ENCODE peak calls at places on chromosomes 3 and 15, in six cellular contexts. One of them, this sample, is unnamed. For H3K9me3 and H3K36me3, the result is how much of the 10 kb centered on the place peaks cover.

GRCh38 chr15:39156636-39157255 is 424.1 kb upstream of the THBS1 start:
- DNase-seq in tibial artery: peak
- DNase-seq in cardiac muscle cell: peak
- DNase-seq in tibial nerve: peak
- DNase-seq in endodermal cell: no peak
- DNase-seq in GM23248: no peak
- DNase-seq in this sample: no peak

GRCh38 chr15:66573719-66574641 is 8.2 kb upstream of the LCTL start:
- DNase-seq in tibial artery: no peak
- DNase-seq in endodermal cell: peak
- DNase-seq in tibial nerve: no peak
- DNase-seq in cardiac muscle cell: peak
- DNase-seq in GM23248: peak
- DNase-seq in this sample: no peak

GRCh38 chr3:178001670-178002101 is 534.5 kb upstream of the KCNMB2 start:
- DNase-seq in tibial artery: no peak
- DNase-seq in endodermal cell: no peak
- DNase-seq in cardiac muscle cell: peak
- DNase-seq in tibial nerve: no peak
- DNase-seq in GM23248: no peak
- DNase-seq in this sample: no peak

GRCh38 chr15:40240619-40241304 is 1.9 kb downstream of the PAK6 start:
- DNase-seq in tibial nerve: no peak
- DNase-seq in GM23248: no peak
- DNase-seq in endodermal cell: peak
- DNase-seq in tibial artery: no peak
- DNase-seq in cardiac muscle cell: no peak
- DNase-seq in this sample: peak

GRCh38 chr15:69059170-69059943 is 44.9 kb downstream of the NOX5 start:
- DNase-seq in endodermal cell: peak
- DNase-seq in cardiac muscle cell: peak
- DNase-seq in GM23248: peak
- DNase-seq in tibial nerve: peak
- DNase-seq in tibial artery: peak
- DNase-seq in this sample: peak

GRCh38 chr3:128584412-128585020 is 66.1 kb downstream of the RPN1 start:
- DNase-seq in tibial artery: peak
- DNase-seq in cardiac muscle cell: peak
- DNase-seq in GM23248: peak
- DNase-seq in tibial nerve: peak
- DNase-seq in endodermal cell: peak
- DNase-seq in this sample: peak

GRCh38 chr15:69094124-69095030 is 66.1 kb upstream of the GLCE start:
- DNase-seq in tibial nerve: no peak
- DNase-seq in GM23248: no peak
- DNase-seq in tibial artery: no peak
- DNase-seq in cardiac muscle cell: no peak
- DNase-seq in endodermal cell: no peak
- DNase-seq in this sample: no peak

GRCh38 chr3:9400626-9401025 is 3.2 kb downstream of the SETD5 start:
- DNase-seq in tibial nerve: no peak
- DNase-seq in cardiac muscle cell: no peak
- DNase-seq in GM23248: peak
- DNase-seq in tibial artery: no peak
- DNase-seq in endodermal cell: no peak
- DNase-seq in this sample: no peak

GRCh38 chr3:78645628-78646310 is 1122.0 kb downstream of the ROBO1 start:
- DNase-seq in tibial artery: no peak
- DNase-seq in endodermal cell: no peak
- DNase-seq in cardiac muscle cell: peak
- DNase-seq in GM23248: peak
- DNase-seq in tibial nerve: no peak
- DNase-seq in this sample: no peak

GRCh38 chr3:6113338-6113737 is 747.6 kb upstream of the GRM7 start:
- DNase-seq in tibial nerve: no peak
- DNase-seq in tibial artery: no peak
- DNase-seq in GM23248: no peak
- DNase-seq in cardiac muscle cell: no peak
- DNase-seq in endodermal cell: no peak
- DNase-seq in this sample: no peak

GRCh38 chr3:185188816-185189215 is 36.0 kb upstream of the C3orf70 start:
- DNase-seq in cardiac muscle cell: no peak
- DNase-seq in tibial artery: no peak
- DNase-seq in tibial nerve: no peak
- DNase-seq in endodermal cell: no peak
- DNase-seq in GM23248: no peak
- DNase-seq in this sample: no peak

GRCh38 chr15:68797589-68798377 is 22.9 kb downstream of the ANP32A start:
- DNase-seq in tibial nerve: no peak
- DNase-seq in endodermal cell: no peak
- DNase-seq in GM23248: no peak
- DNase-seq in tibial artery: no peak
- DNase-seq in cardiac muscle cell: no peak
- DNase-seq in this sample: no peak

GRCh38 chr3:128426128-128426921 is 40.4 kb downstream of the DNAJB8 start:
- DNase-seq in tibial nerve: no peak
- DNase-seq in tibial artery: no peak
- DNase-seq in GM23248: peak
- DNase-seq in endodermal cell: peak
- DNase-seq in cardiac muscle cell: peak
- DNase-seq in this sample: peak

GRCh38 chr3:15049584-15049983 is 15.5 kb downstream of the MRPS25 start:
- DNase-seq in cardiac muscle cell: no peak
- DNase-seq in tibial artery: no peak
- DNase-seq in GM23248: no peak
- DNase-seq in endodermal cell: no peak
- DNase-seq in tibial nerve: no peak
- DNase-seq in this sample: no peak

GRCh38 chr3:55615039-55615693 is 128.1 kb upstream of the WNT5A start:
- DNase-seq in GM23248: no peak
- DNase-seq in cardiac muscle cell: no peak
- DNase-seq in tibial nerve: no peak
- DNase-seq in tibial artery: no peak
- DNase-seq in endodermal cell: peak
- DNase-seq in this sample: no peak

GRCh38 chr3:59106085-59106629 is 56.3 kb upstream of the CFAP20DC start:
- DNase-seq in tibial nerve: no peak
- DNase-seq in GM23248: no peak
- DNase-seq in cardiac muscle cell: no peak
- DNase-seq in tibial artery: no peak
- DNase-seq in endodermal cell: no peak
- DNase-seq in this sample: no peak

GRCh38 chr15:77419050-77419835 is 661 bp downstream of the PEAK1 start:
- DNase-seq in cardiac muscle cell: peak
- DNase-seq in GM23248: peak
- DNase-seq in tibial nerve: no peak
- DNase-seq in tibial artery: peak
- DNase-seq in endodermal cell: peak
- DNase-seq in this sample: peak

GRCh38 chr15:57158997-57159668 is 217.2 kb upstream of the CGNL1 start:
- DNase-seq in endodermal cell: no peak
- DNase-seq in tibial artery: no peak
- DNase-seq in GM23248: no peak
- DNase-seq in tibial nerve: no peak
- DNase-seq in cardiac muscle cell: no peak
- DNase-seq in this sample: no peak

GRCh38 chr3:114408763-114409162 is 114.9 kb downstream of the TIGIT start:
- DNase-seq in tibial nerve: no peak
- DNase-seq in tibial artery: no peak
- DNase-seq in endodermal cell: no peak
- DNase-seq in cardiac muscle cell: no peak
- DNase-seq in GM23248: peak
- DNase-seq in this sample: peak

GRCh38 chr3:114411292-114411691 is 117.5 kb downstream of the TIGIT start:
- DNase-seq in GM23248: peak
- DNase-seq in cardiac muscle cell: peak
- DNase-seq in tibial artery: no peak
- DNase-seq in tibial nerve: no peak
- DNase-seq in endodermal cell: no peak
- DNase-seq in this sample: no peak

GRCh38 chr3:114409291-114409690 is 115.5 kb downstream of the TIGIT start:
- DNase-seq in tibial nerve: no peak
- DNase-seq in tibial artery: no peak
- DNase-seq in GM23248: peak
- DNase-seq in endodermal cell: no peak
- DNase-seq in cardiac muscle cell: no peak
- DNase-seq in this sample: no peak

GRCh38 chr3:114417265-114417664 is 123.4 kb downstream of the TIGIT start:
- DNase-seq in tibial artery: no peak
- DNase-seq in GM23248: no peak
- DNase-seq in cardiac muscle cell: peak
- DNase-seq in tibial nerve: no peak
- DNase-seq in endodermal cell: no peak
- DNase-seq in this sample: no peak

DNA sequence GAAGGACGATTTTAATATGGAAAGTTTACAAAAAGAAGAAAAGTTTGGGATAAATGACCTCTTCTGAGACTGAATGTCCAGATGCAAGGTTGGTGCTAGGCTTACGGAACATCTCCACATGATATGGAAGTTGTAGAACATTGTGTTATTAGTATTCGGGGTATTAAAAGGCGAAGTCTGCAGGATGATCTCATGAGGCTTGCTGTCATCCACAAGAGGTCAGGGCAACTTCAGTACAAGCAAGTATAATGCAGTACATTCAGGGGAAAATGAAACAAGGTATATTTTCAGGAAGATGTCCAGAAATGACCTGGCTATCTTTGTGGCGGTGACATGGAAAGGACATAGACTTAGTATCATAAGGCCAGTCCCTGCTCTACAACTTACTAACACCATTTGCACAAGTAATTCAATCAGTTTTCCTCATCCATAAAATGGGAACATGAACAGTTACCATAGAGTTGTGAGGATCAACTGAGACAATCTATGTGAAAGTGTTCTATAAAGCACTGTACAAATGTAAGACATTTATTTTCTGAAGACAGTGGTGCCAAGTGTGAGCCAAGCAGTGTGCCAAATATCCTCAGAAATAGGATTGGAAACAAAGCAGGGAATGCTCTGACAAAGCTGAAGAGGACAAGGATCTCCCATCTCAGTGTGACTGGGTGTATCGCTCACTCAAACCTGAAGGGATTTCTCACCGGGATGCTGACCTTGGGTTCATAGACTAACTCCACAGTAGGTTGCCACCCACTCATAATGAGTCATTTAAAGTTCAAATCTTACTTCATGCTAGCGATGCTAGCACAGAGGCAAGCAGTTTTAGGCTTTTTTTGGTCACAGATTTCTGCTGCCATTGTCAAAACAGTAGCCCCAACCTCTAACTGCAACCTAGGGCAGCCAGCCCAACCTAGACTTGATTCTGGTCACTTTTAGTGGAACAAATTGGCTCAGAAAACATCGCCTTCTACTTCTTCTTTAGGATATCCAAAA is 118.3 kb downstream of the TIGIT start:
- DNase-seq in cardiac muscle cell: peak
- DNase-seq in tibial nerve: no peak
- DNase-seq in endodermal cell: no peak
- DNase-seq in tibial artery: no peak
- DNase-seq in GM23248: peak
- DNase-seq in this sample: peak
- H3K4me3 ChIP-seq in cardiac muscle cell: no peak
- H3K4me3 ChIP-seq in tibial nerve: no peak
- H3K4me3 ChIP-seq in endodermal cell: no peak
- H3K4me3 ChIP-seq in tibial artery: no peak
- H3K4me3 ChIP-seq in GM23248: peak
- H3K4me3 ChIP-seq in this sample: no peak

DNA sequence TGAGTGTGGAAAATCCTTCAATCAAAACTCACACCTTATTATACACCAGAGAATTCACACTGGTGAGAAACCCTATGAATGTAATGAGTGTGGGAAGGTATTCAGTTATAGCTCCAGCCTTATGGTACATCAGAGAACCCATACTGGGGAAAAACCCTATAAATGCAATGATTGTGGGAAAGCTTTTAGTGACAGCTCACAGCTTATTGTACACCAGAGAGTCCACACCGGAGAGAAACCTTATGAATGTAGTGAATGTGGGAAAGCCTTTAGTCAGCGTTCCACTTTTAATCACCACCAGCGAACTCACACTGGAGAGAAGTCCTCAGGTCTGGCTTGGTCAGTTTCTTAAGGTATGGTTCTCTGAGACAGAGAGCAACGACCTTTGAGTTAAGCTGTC is 13.7 kb upstream of the ZNF660 start:
- DNase-seq in tibial artery: no peak
- DNase-seq in GM23248: no peak
- DNase-seq in cardiac muscle cell: no peak
- DNase-seq in endodermal cell: no peak
- DNase-seq in tibial nerve: no peak
- DNase-seq in this sample: no peak
- H3K9me3 ChIP-seq in tibial artery: under half
- H3K9me3 ChIP-seq in GM23248: under half
- H3K9me3 ChIP-seq in cardiac muscle cell: under half
- H3K9me3 ChIP-seq in endodermal cell: under half
- H3K9me3 ChIP-seq in tibial nerve: half or more
- H3K9me3 ChIP-seq in this sample: under half

GRCh38 chr3:183768114-183768513 is 57.3 kb downstream of the MAP6D1 start:
- DNase-seq in GM23248: no peak
- DNase-seq in tibial nerve: no peak
- DNase-seq in endodermal cell: no peak
- DNase-seq in tibial artery: no peak
- DNase-seq in cardiac muscle cell: no peak
- DNase-seq in this sample: no peak
- H3K36me3 ChIP-seq in GM23248: under half
- H3K36me3 ChIP-seq in tibial nerve: under half
- H3K36me3 ChIP-seq in endodermal cell: half or more
- H3K36me3 ChIP-seq in tibial artery: under half
- H3K36me3 ChIP-seq in cardiac muscle cell: under half
- H3K36me3 ChIP-seq in this sample: half or more

DNA sequence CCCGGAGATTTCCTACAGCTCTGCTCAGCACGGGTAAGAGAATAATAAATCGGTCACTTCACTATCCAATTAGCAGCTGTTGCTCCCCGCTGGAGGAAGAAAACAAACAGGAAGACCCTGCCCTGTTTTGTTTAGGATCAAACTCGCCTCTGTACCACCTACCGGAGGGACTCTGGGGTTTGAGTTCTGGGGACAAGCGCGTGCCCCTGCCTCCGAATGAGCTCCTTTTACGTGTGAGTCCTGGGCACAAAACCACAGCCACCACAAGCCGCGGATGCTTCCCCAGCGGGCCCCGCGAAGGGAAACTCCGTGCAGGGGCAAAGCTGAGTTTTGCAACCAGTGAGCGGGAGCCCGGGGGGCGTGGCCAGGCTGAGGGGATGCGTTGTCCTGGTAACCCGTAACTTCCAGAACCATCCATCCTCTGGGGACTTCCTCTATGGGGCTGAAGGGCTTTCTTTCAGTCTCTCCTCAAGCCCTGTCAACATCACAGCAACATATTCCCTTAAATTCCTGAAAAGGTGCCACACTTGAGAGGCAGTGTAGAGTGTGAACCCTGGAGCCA is 315.8 kb upstream of the PROK2 start:
- DNase-seq in GM23248: peak
- DNase-seq in endodermal cell: peak
- DNase-seq in cardiac muscle cell: peak
- DNase-seq in tibial nerve: peak
- DNase-seq in tibial artery: peak
- DNase-seq in this sample: peak
- H3K4me3 ChIP-seq in GM23248: peak
- H3K4me3 ChIP-seq in endodermal cell: peak
- H3K4me3 ChIP-seq in cardiac muscle cell: peak
- H3K4me3 ChIP-seq in tibial nerve: peak
- H3K4me3 ChIP-seq in tibial artery: peak
- H3K4me3 ChIP-seq in this sample: no peak

This sample was measured in MG63.